ENCODE peak calls at places on chromosome 17, in seven cellular contexts. One of them, this sample, is unnamed. For H3K4me1, the result is how much of the 10 kb centered on the place peaks cover.

GRCh38 chr17:75619506-75620431 is 13.5 kb upstream of the SMIM5 start:
- DNase-seq in IMR-90: peak
- DNase-seq in ovary: no peak
- DNase-seq in right lobe of liver: no peak
- DNase-seq in cardiac muscle cell: peak
- DNase-seq in uterus: no peak
- DNase-seq in CD8-positive, alpha-beta memory T cell: no peak
- DNase-seq in this sample: peak

GRCh38 chr17:65177901-65178300 is 40.7 kb downstream of the RGS9 start:
- DNase-seq in IMR-90: peak
- DNase-seq in ovary: no peak
- DNase-seq in right lobe of liver: no peak
- DNase-seq in cardiac muscle cell: no peak
- DNase-seq in uterus: no peak
- DNase-seq in CD8-positive, alpha-beta memory T cell: no peak
- DNase-seq in this sample: no peak

GRCh38 chr17:10614536-10615155 is 42.5 kb downstream of the MYH3 start:
- DNase-seq in IMR-90: peak
- DNase-seq in ovary: no peak
- DNase-seq in right lobe of liver: no peak
- DNase-seq in cardiac muscle cell: peak
- DNase-seq in uterus: peak
- DNase-seq in CD8-positive, alpha-beta memory T cell: no peak
- DNase-seq in this sample: no peak

GRCh38 chr17:76224321-76224852 is 15.9 kb downstream of the RNF157 start:
- DNase-seq in IMR-90: no peak
- DNase-seq in ovary: no peak
- DNase-seq in right lobe of liver: no peak
- DNase-seq in cardiac muscle cell: no peak
- DNase-seq in uterus: no peak
- DNase-seq in CD8-positive, alpha-beta memory T cell: no peak
- DNase-seq in this sample: no peak

GRCh38 chr17:47208744-47209488 is at the start of gene MYL4:
- DNase-seq in IMR-90: no peak
- DNase-seq in ovary: no peak
- DNase-seq in right lobe of liver: no peak
- DNase-seq in cardiac muscle cell: peak
- DNase-seq in uterus: no peak
- DNase-seq in CD8-positive, alpha-beta memory T cell: no peak
- DNase-seq in this sample: peak

GRCh38 chr17:62648247-62648953 is 20.9 kb downstream of the MRC2 start:
- DNase-seq in IMR-90: peak
- DNase-seq in ovary: no peak
- DNase-seq in right lobe of liver: no peak
- DNase-seq in cardiac muscle cell: no peak
- DNase-seq in uterus: no peak
- DNase-seq in CD8-positive, alpha-beta memory T cell: no peak
- DNase-seq in this sample: peak

GRCh38 chr17:48996696-48997102 is 486 bp upstream of the IGF2BP1 start:
- DNase-seq in IMR-90: no peak
- DNase-seq in ovary: no peak
- DNase-seq in right lobe of liver: no peak
- DNase-seq in cardiac muscle cell: no peak
- DNase-seq in uterus: no peak
- DNase-seq in CD8-positive, alpha-beta memory T cell: no peak
- DNase-seq in this sample: no peak

GRCh38 chr17:74116087-74116717 is 87.3 kb upstream of the RPL38 start:
- DNase-seq in IMR-90: no peak
- DNase-seq in ovary: no peak
- DNase-seq in right lobe of liver: no peak
- DNase-seq in cardiac muscle cell: no peak
- DNase-seq in uterus: no peak
- DNase-seq in CD8-positive, alpha-beta memory T cell: no peak
- DNase-seq in this sample: no peak

GRCh38 chr17:74055508-74056160 is 147.8 kb upstream of the RPL38 start:
- DNase-seq in IMR-90: no peak
- DNase-seq in ovary: no peak
- DNase-seq in right lobe of liver: no peak
- DNase-seq in cardiac muscle cell: no peak
- DNase-seq in uterus: no peak
- DNase-seq in CD8-positive, alpha-beta memory T cell: no peak
- DNase-seq in this sample: no peak

GRCh38 chr17:62101090-62101489 is 36.0 kb upstream of the MED13 start:
- DNase-seq in IMR-90: no peak
- DNase-seq in ovary: no peak
- DNase-seq in right lobe of liver: no peak
- DNase-seq in cardiac muscle cell: no peak
- DNase-seq in uterus: no peak
- DNase-seq in CD8-positive, alpha-beta memory T cell: no peak
- DNase-seq in this sample: no peak

GRCh38 chr17:46138470-46138869 is 54.8 kb downstream of the KANSL1 start:
- DNase-seq in IMR-90: no peak
- DNase-seq in ovary: no peak
- DNase-seq in right lobe of liver: no peak
- DNase-seq in cardiac muscle cell: no peak
- DNase-seq in uterus: no peak
- DNase-seq in CD8-positive, alpha-beta memory T cell: no peak
- DNase-seq in this sample: no peak

GRCh38 chr17:40337351-40337750 is 27.2 kb downstream of the GJD3 start:
- DNase-seq in IMR-90: no peak
- DNase-seq in ovary: no peak
- DNase-seq in right lobe of liver: no peak
- DNase-seq in cardiac muscle cell: no peak
- DNase-seq in uterus: no peak
- DNase-seq in CD8-positive, alpha-beta memory T cell: no peak
- DNase-seq in this sample: no peak

GRCh38 chr17:29090746-29091395 is 47.9 kb downstream of the PIPOX start:
- DNase-seq in IMR-90: no peak
- DNase-seq in ovary: no peak
- DNase-seq in right lobe of liver: no peak
- DNase-seq in cardiac muscle cell: no peak
- DNase-seq in uterus: no peak
- DNase-seq in CD8-positive, alpha-beta memory T cell: no peak
- DNase-seq in this sample: peak

GRCh38 chr17:62995377-62995885 is 29.4 kb downstream of the TANC2 start:
- DNase-seq in IMR-90: peak
- DNase-seq in ovary: no peak
- DNase-seq in right lobe of liver: no peak
- DNase-seq in cardiac muscle cell: peak
- DNase-seq in uterus: no peak
- DNase-seq in CD8-positive, alpha-beta memory T cell: no peak
- DNase-seq in this sample: peak

GRCh38 chr17:79907217-79907715 is 68.0 kb upstream of the CBX4 start:
- DNase-seq in IMR-90: no peak
- DNase-seq in ovary: no peak
- DNase-seq in right lobe of liver: no peak
- DNase-seq in cardiac muscle cell: no peak
- DNase-seq in uterus: no peak
- DNase-seq in CD8-positive, alpha-beta memory T cell: no peak
- DNase-seq in this sample: no peak

GRCh38 chr17:78284146-78284545 is 52.7 kb downstream of the TMEM235 start:
- DNase-seq in IMR-90: peak
- DNase-seq in ovary: no peak
- DNase-seq in right lobe of liver: no peak
- DNase-seq in cardiac muscle cell: no peak
- DNase-seq in uterus: no peak
- DNase-seq in CD8-positive, alpha-beta memory T cell: no peak
- DNase-seq in this sample: no peak

GRCh38 chr17:42038221-42038973 is 12.0 kb downstream of the C17orf113 start:
- DNase-seq in IMR-90: no peak
- DNase-seq in ovary: no peak
- DNase-seq in right lobe of liver: no peak
- DNase-seq in cardiac muscle cell: no peak
- DNase-seq in uterus: no peak
- DNase-seq in CD8-positive, alpha-beta memory T cell: no peak
- DNase-seq in this sample: no peak

GRCh38 chr17:62666061-62666800 is 38.8 kb downstream of the MRC2 start:
- DNase-seq in IMR-90: no peak
- DNase-seq in ovary: no peak
- DNase-seq in right lobe of liver: no peak
- DNase-seq in cardiac muscle cell: no peak
- DNase-seq in uterus: no peak
- DNase-seq in CD8-positive, alpha-beta memory T cell: no peak
- DNase-seq in this sample: peak

GRCh38 chr17:50172130-50172529 is 6.3 kb downstream of the SGCA start:
- DNase-seq in IMR-90: no peak
- DNase-seq in ovary: no peak
- DNase-seq in right lobe of liver: no peak
- DNase-seq in cardiac muscle cell: no peak
- DNase-seq in uterus: no peak
- DNase-seq in CD8-positive, alpha-beta memory T cell: no peak
- DNase-seq in this sample: peak

GRCh38 chr17:15957206-15957605 is 12.3 kb downstream of the ADORA2B start:
- DNase-seq in IMR-90: no peak
- DNase-seq in ovary: no peak
- DNase-seq in right lobe of liver: peak
- DNase-seq in cardiac muscle cell: no peak
- DNase-seq in uterus: no peak
- DNase-seq in CD8-positive, alpha-beta memory T cell: no peak
- DNase-seq in this sample: no peak

GRCh38 chr17:51818777-51819176 is 339.7 kb downstream of the CA10 start:
- DNase-seq in IMR-90: no peak
- DNase-seq in ovary: no peak
- DNase-seq in right lobe of liver: no peak
- DNase-seq in cardiac muscle cell: no peak
- DNase-seq in uterus: no peak
- DNase-seq in CD8-positive, alpha-beta memory T cell: no peak
- DNase-seq in this sample: no peak

GRCh38 chr17:42520540-42520951 is 15.5 kb upstream of the NAGLU start:
- DNase-seq in IMR-90: no peak
- DNase-seq in ovary: no peak
- DNase-seq in right lobe of liver: no peak
- DNase-seq in cardiac muscle cell: no peak
- DNase-seq in uterus: no peak
- DNase-seq in CD8-positive, alpha-beta memory T cell: no peak
- DNase-seq in this sample: peak

DNA sequence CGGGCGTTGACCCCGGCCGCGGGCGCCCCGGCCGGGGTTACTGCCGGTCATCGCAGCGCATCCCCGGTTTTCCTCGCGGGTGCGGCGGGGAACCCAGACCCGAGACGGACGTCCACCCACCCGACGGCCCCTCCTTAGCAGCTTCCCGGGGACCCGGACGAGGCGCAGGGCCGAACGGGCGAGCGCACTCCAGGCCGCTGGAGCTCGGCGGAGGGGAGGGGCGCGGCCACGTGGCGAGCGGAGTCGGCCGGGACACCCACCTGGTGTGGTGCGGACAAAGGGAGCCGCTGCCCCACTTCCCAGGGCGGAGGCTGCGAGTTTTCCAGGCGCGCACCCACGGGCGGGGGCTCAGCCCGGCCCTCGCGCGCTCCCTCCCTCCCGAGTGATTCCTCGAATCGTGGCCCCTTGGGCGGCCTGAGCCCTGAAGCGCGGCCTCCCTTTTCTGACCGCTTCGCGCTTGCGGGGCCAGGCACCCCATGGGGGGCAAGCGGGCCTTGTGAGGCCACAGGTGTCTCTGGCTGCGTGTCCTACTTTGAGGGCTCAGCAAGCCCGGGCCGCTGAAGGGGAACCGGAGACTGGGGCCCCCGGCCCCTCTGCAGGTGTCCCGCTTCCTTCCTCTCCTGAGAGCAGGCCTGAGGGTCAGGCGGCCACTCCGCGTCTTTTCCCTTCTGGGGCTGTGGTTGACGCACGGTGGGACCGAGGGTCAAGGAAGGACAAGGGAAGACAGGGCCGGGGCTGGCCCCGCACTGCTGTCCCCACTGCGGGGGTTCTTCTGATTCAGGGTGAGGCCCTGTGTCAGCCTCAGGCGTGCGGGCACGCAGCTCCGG is 1.1 kb upstream of the FASN start:
- DNase-seq in IMR-90: no peak
- DNase-seq in ovary: no peak
- DNase-seq in right lobe of liver: no peak
- DNase-seq in cardiac muscle cell: no peak
- DNase-seq in uterus: no peak
- DNase-seq in CD8-positive, alpha-beta memory T cell: no peak
- DNase-seq in this sample: peak
- H3K4me1 ChIP-seq in IMR-90: under half
- H3K4me1 ChIP-seq in ovary: under half
- H3K4me1 ChIP-seq in right lobe of liver: under half
- H3K4me1 ChIP-seq in cardiac muscle cell: under half
- H3K4me1 ChIP-seq in uterus: under half
- H3K4me1 ChIP-seq in CD8-positive, alpha-beta memory T cell: under half
- H3K4me1 ChIP-seq in this sample: under half

GRCh38 chr17:7580631-7581554 is 1.5 kb downstream of the CD68 start:
- DNase-seq in IMR-90: no peak
- DNase-seq in ovary: no peak
- DNase-seq in right lobe of liver: no peak
- DNase-seq in cardiac muscle cell: no peak
- DNase-seq in uterus: no peak
- DNase-seq in CD8-positive, alpha-beta memory T cell: no peak
- DNase-seq in this sample: no peak
- H3K4me1 ChIP-seq in IMR-90: under half
- H3K4me1 ChIP-seq in ovary: under half
- H3K4me1 ChIP-seq in right lobe of liver: under half
- H3K4me1 ChIP-seq in cardiac muscle cell: under half
- H3K4me1 ChIP-seq in uterus: under half
- H3K4me1 ChIP-seq in CD8-positive, alpha-beta memory T cell: under half
- H3K4me1 ChIP-seq in this sample: under half

GRCh38 chr17:36722903-36723263 is 121.5 kb downstream of the MRM1 start:
- DNase-seq in IMR-90: no peak
- DNase-seq in ovary: no peak
- DNase-seq in right lobe of liver: no peak
- DNase-seq in cardiac muscle cell: no peak
- DNase-seq in uterus: no peak
- DNase-seq in CD8-positive, alpha-beta memory T cell: no peak
- DNase-seq in this sample: no peak
- H3K4me1 ChIP-seq in IMR-90: under half
- H3K4me1 ChIP-seq in ovary: under half
- H3K4me1 ChIP-seq in right lobe of liver: under half
- H3K4me1 ChIP-seq in cardiac muscle cell: under half
- H3K4me1 ChIP-seq in uterus: under half
- H3K4me1 ChIP-seq in CD8-positive, alpha-beta memory T cell: half or more
- H3K4me1 ChIP-seq in this sample: under half

GRCh38 chr17:19263621-19264010 is 26.4 kb downstream of the EPN2 start:
- DNase-seq in IMR-90: peak
- DNase-seq in ovary: no peak
- DNase-seq in right lobe of liver: no peak
- DNase-seq in cardiac muscle cell: no peak
- DNase-seq in uterus: no peak
- DNase-seq in CD8-positive, alpha-beta memory T cell: no peak
- DNase-seq in this sample: no peak

GRCh38 chr17:19265755-19266154 is 28.6 kb downstream of the EPN2 start:
- DNase-seq in IMR-90: peak
- DNase-seq in ovary: no peak
- DNase-seq in right lobe of liver: no peak
- DNase-seq in cardiac muscle cell: no peak
- DNase-seq in uterus: no peak
- DNase-seq in CD8-positive, alpha-beta memory T cell: no peak
- DNase-seq in this sample: no peak

GRCh38 chr17:19264277-19264676 is 27.1 kb downstream of the EPN2 start:
- DNase-seq in IMR-90: no peak
- DNase-seq in ovary: no peak
- DNase-seq in right lobe of liver: no peak
- DNase-seq in cardiac muscle cell: peak
- DNase-seq in uterus: no peak
- DNase-seq in CD8-positive, alpha-beta memory T cell: no peak
- DNase-seq in this sample: no peak

GRCh38 chr17:19262650-19263620 is 25.8 kb downstream of the EPN2 start:
- DNase-seq in IMR-90: peak
- DNase-seq in ovary: no peak
- DNase-seq in right lobe of liver: no peak
- DNase-seq in cardiac muscle cell: no peak
- DNase-seq in uterus: no peak
- DNase-seq in CD8-positive, alpha-beta memory T cell: no peak
- DNase-seq in this sample: no peak

GRCh38 chr17:19264681-19265080 is 27.5 kb downstream of the EPN2 start:
- DNase-seq in IMR-90: no peak
- DNase-seq in ovary: no peak
- DNase-seq in right lobe of liver: no peak
- DNase-seq in cardiac muscle cell: no peak
- DNase-seq in uterus: no peak
- DNase-seq in CD8-positive, alpha-beta memory T cell: no peak
- DNase-seq in this sample: peak
- H3K4me1 ChIP-seq in IMR-90: under half
- H3K4me1 ChIP-seq in ovary: under half
- H3K4me1 ChIP-seq in right lobe of liver: under half
- H3K4me1 ChIP-seq in cardiac muscle cell: under half
- H3K4me1 ChIP-seq in uterus: under half
- H3K4me1 ChIP-seq in CD8-positive, alpha-beta memory T cell: under half
- H3K4me1 ChIP-seq in this sample: under half

This sample was measured in right cardiac atrium.